ENCODE peak calls at places on chromosomes 11 and 22, in eight cellular contexts. B is NCI-H1436; J is NAMALWA; I is kidney tubule cell; U is activated CD4-positive, alpha-beta T cell treated with anti-CD3 and anti-CD28 coated beads, Interleukin-2, amount 50 U/mL, for 1 hour; D is EL; R is T-helper 2 cell; P is H54. W is an unnamed sample.

GRCh38 chr22:19658967-19659804 is 55.1 kb upstream of the SEPTIN5 start:
- DNase-seq in B (no peak), J (no peak), I (no peak), U (no peak), D (no peak), R (no peak), P (no peak), W (no peak)

GRCh38 chr22:35648066-35649025 is at the start of gene APOL6:
- DNase-seq in B (no peak), J (peak; percentile 87), I (peak; percentile 75), U (peak; percentile 41), D (peak; percentile 82), R (peak; percentile 92), P (no peak), W (no peak)

GRCh38 chr11:60711316-60711715 is 11.9 kb downstream of the MS4A8 start:
- DNase-seq in B (no peak), J (no peak), I (no peak), U (no peak), D (no peak), R (no peak), P (no peak), W (no peak)

GRCh38 chr11:9639985-9640384 is 23.9 kb upstream of the SWAP70 start:
- DNase-seq in B (no peak), J (no peak), I (no peak), U (no peak), D (no peak), R (peak; percentile 17), P (no peak), W (no peak)

GRCh38 chr22:49486225-49486624 is 341.4 kb downstream of the BRD1 start:
- DNase-seq in B (no peak), J (no peak), I (no peak), U (no peak), D (no peak), R (no peak), P (no peak), W (no peak)

GRCh38 chr11:90179923-90180322 is 42.9 kb downstream of the CHORDC1 start:
- DNase-seq in B (no peak), J (no peak), I (no peak), U (no peak), D (no peak), R (no peak), P (no peak), W (no peak)

GRCh38 chr22:37741312-37741795 is 44.5 kb downstream of the TRIOBP start:
- DNase-seq in B (no peak), J (no peak), I (peak; percentile 44), U (no peak), D (peak; percentile 89), R (no peak), P (no peak), W (peak; percentile 98)

GRCh38 chr22:42257386-42257785 is 13.1 kb downstream of the TCF20 start:
- DNase-seq in B (no peak), J (no peak), I (no peak), U (no peak), D (no peak), R (no peak), P (no peak), W (no peak)

GRCh38 chr11:46987183-46987582 is 50.6 kb downstream of the CSTPP1 start:
- DNase-seq in B (no peak), J (no peak), I (no peak), U (no peak), D (no peak), R (no peak), P (no peak), W (no peak)

GRCh38 chr22:49862408-49862776 is 8.7 kb downstream of the ZBED4 start:
- DNase-seq in B (no peak), J (no peak), I (no peak), U (no peak), D (no peak), R (no peak), P (no peak), W (no peak)

GRCh38 chr11:94767701-94768601 is at the start of gene AMOTL1:
- DNase-seq in B (peak; percentile 91), J (peak; percentile 92), I (peak; percentile 94), U (no peak), D (peak; percentile 92), R (peak; percentile 40), P (peak; percentile 57), W (peak; percentile 99)

GRCh38 chr22:22928666-22929380 is 41.2 kb downstream of the IGLL5 start:
- DNase-seq in B (no peak), J (peak; percentile 90), I (peak; percentile 16), U (peak; percentile 17), D (peak; percentile 20), R (peak; percentile 73), P (peak; percentile 19), W (no peak)

GRCh38 chr22:49944399-49944891 is 16.1 kb upstream of the PIM3 start:
- DNase-seq in B (no peak), J (no peak), I (no peak), U (no peak), D (no peak), R (no peak), P (no peak), W (no peak)

GRCh38 chr11:3177931-3178330 is 12.8 kb upstream of the OSBPL5 start:
- DNase-seq in B (no peak), J (no peak), I (no peak), U (no peak), D (peak; percentile 27), R (no peak), P (no peak), W (no peak)

GRCh38 chr11:96237759-96238158 is 105.2 kb downstream of the MAML2 start:
- DNase-seq in B (peak; percentile 77), J (no peak), I (no peak), U (no peak), D (no peak), R (no peak), P (no peak), W (no peak)

GRCh38 chr11:58330861-58331260 is 28.0 kb downstream of the OR5B17 start:
- DNase-seq in B (no peak), J (no peak), I (no peak), U (no peak), D (peak; percentile 72), R (no peak), P (no peak), W (no peak)

GRCh38 chr22:19659805-19660345 is 54.4 kb upstream of the SEPTIN5 start:
- DNase-seq in B (no peak), J (no peak), I (no peak), U (no peak), D (no peak), R (no peak), P (no peak), W (no peak)

GRCh38 chr22:24244144-24244787 is 616 bp downstream of the GGT5 start:
- DNase-seq in B (no peak), J (peak; percentile 44), I (no peak), U (no peak), D (no peak), R (peak; percentile 21), P (no peak), W (no peak)

GRCh38 chr22:36244522-36245391 is 5.4 kb upstream of the APOL2 start:
- DNase-seq in B (no peak), J (no peak), I (no peak), U (no peak), D (peak; percentile 61), R (no peak), P (no peak), W (no peak)

GRCh38 chr11:17221968-17222367 is 14.2 kb upstream of the PIK3C2A start:
- DNase-seq in B (no peak), J (no peak), I (peak; percentile 90), U (no peak), D (peak; percentile 51), R (no peak), P (no peak), W (no peak)

GRCh38 chr22:38652858-38653257 is 3.3 kb downstream of the FAM227A start:
- DNase-seq in B (no peak), J (peak; percentile 39), I (peak; percentile 20), U (no peak), D (no peak), R (peak; percentile 20), P (no peak), W (no peak)

GRCh38 chr11:108511851-108512474 is 13.8 kb upstream of the POGLUT3 start:
- DNase-seq in B (no peak), J (no peak), I (peak; percentile 98), U (no peak), D (peak; percentile 81), R (no peak), P (no peak), W (no peak)

GRCh38 chr11:899724-900123 is 10.9 kb downstream of the CHID1 start:
- DNase-seq in B (no peak), J (no peak), I (no peak), U (no peak), D (no peak), R (no peak), P (no peak), W (no peak)

GRCh38 chr11:119484741-119485605 is 62.0 kb upstream of the THY1 start:
- DNase-seq in B (no peak), J (peak; percentile 52), I (peak; percentile 14), U (no peak), D (no peak), R (no peak), P (no peak), W (no peak)

GRCh38 chr11:41868606-41869005 is 409.2 kb upstream of the LRRC4C start:
- DNase-seq in B (no peak), J (no peak), I (peak; percentile 6), U (no peak), D (no peak), R (no peak), P (no peak), W (no peak)

GRCh38 chr11:16917941-16918340 is 96.3 kb downstream of the PLEKHA7 start:
- DNase-seq in B (no peak), J (no peak), I (peak; percentile 48), U (no peak), D (peak; percentile 22), R (no peak), P (no peak), W (no peak)

GRCh38 chr22:49362393-49362792 is 465.3 kb downstream of the BRD1 start:
- DNase-seq in B (no peak), J (no peak), I (no peak), U (no peak), D (no peak), R (no peak), P (no peak), W (no peak)

GRCh38 chr22:50635591-50635990 is 7.6 kb upstream of the ARSA start:
- DNase-seq in B (no peak), J (no peak), I (no peak), U (no peak), D (no peak), R (no peak), P (no peak), W (no peak)

GRCh38 chr11:133243832-133244231 is 288.5 kb downstream of the OPCML start:
- DNase-seq in B (no peak), J (no peak), I (no peak), U (no peak), D (no peak), R (no peak), P (no peak), W (no peak)

GRCh38 chr11:67674442-67674871 is at the start of gene ALDH3B2:
- DNase-seq in B (no peak), J (no peak), I (peak; percentile 24), U (no peak), D (no peak), R (no peak), P (no peak), W (no peak)

GRCh38 chr11:65529475-65530156 is 4.7 kb downstream of the SCYL1 start:
- DNase-seq in B (no peak), J (no peak), I (no peak), U (no peak), D (no peak), R (no peak), P (no peak), W (no peak)

GRCh38 chr11:61052182-61052972 is 49.9 kb upstream of the CD5 start:
- DNase-seq in B (no peak), J (no peak), I (no peak), U (no peak), D (no peak), R (no peak), P (no peak), W (no peak)

GRCh38 chr11:114156131-114156581 is 96.6 kb downstream of the ZBTB16 start:
- DNase-seq in B (no peak), J (no peak), I (no peak), U (no peak), D (no peak), R (no peak), P (no peak), W (no peak)

GRCh38 chr22:37177221-37177620 is 10.8 kb downstream of the C1QTNF6 start:
- DNase-seq in B (no peak), J (no peak), I (no peak), U (no peak), D (no peak), R (no peak), P (no peak), W (no peak)

W was measured in SK-N-DZ.